ENCODE peak calls at places on chromosomes 16 and 17, in eight cellular contexts. One of them, this sample, is unnamed.

GRCh38 chr16:71600822-71601221 is 23.9 kb upstream of the TAT start:
- DNase-seq in activated naive CD4-positive, alpha-beta T cell: no peak
- DNase-seq in mucosa of gallbladder: no peak
- DNase-seq in pons: peak
- DNase-seq in EL: no peak
- DNase-seq in Caki2: no peak
- DNase-seq in cerebellum: no peak
- DNase-seq in SK-N-MC: no peak
- DNase-seq in this sample: no peak

GRCh38 chr16:69910964-69911363 is 40.2 kb upstream of the CLEC18A start:
- DNase-seq in activated naive CD4-positive, alpha-beta T cell: no peak
- DNase-seq in mucosa of gallbladder: no peak
- DNase-seq in pons: no peak
- DNase-seq in EL: no peak
- DNase-seq in Caki2: no peak
- DNase-seq in cerebellum: no peak
- DNase-seq in SK-N-MC: no peak
- DNase-seq in this sample: no peak

GRCh38 chr16:30615358-30616076 is 5.3 kb upstream of the ZNF689 start:
- DNase-seq in activated naive CD4-positive, alpha-beta T cell: peak
- DNase-seq in mucosa of gallbladder: no peak
- DNase-seq in pons: peak
- DNase-seq in EL: peak
- DNase-seq in Caki2: peak
- DNase-seq in cerebellum: no peak
- DNase-seq in SK-N-MC: no peak
- DNase-seq in this sample: no peak

GRCh38 chr16:81939164-81940067 is 71.9 kb downstream of the SDR42E1 start:
- DNase-seq in activated naive CD4-positive, alpha-beta T cell: no peak
- DNase-seq in mucosa of gallbladder: no peak
- DNase-seq in pons: no peak
- DNase-seq in EL: no peak
- DNase-seq in Caki2: no peak
- DNase-seq in cerebellum: no peak
- DNase-seq in SK-N-MC: no peak
- DNase-seq in this sample: no peak

GRCh38 chr17:72598705-72599104 is 477.9 kb downstream of the SOX9 start:
- DNase-seq in activated naive CD4-positive, alpha-beta T cell: no peak
- DNase-seq in mucosa of gallbladder: no peak
- DNase-seq in pons: no peak
- DNase-seq in EL: no peak
- DNase-seq in Caki2: no peak
- DNase-seq in cerebellum: no peak
- DNase-seq in SK-N-MC: no peak
- DNase-seq in this sample: no peak

GRCh38 chr16:77897831-77898540 is 109.6 kb downstream of the VAT1L start:
- DNase-seq in activated naive CD4-positive, alpha-beta T cell: no peak
- DNase-seq in mucosa of gallbladder: no peak
- DNase-seq in pons: no peak
- DNase-seq in EL: no peak
- DNase-seq in Caki2: no peak
- DNase-seq in cerebellum: no peak
- DNase-seq in SK-N-MC: no peak
- DNase-seq in this sample: no peak

GRCh38 chr16:57914244-57915173 is 56.4 kb downstream of the CNGB1 start:
- DNase-seq in activated naive CD4-positive, alpha-beta T cell: no peak
- DNase-seq in mucosa of gallbladder: no peak
- DNase-seq in pons: no peak
- DNase-seq in EL: no peak
- DNase-seq in Caki2: no peak
- DNase-seq in cerebellum: no peak
- DNase-seq in SK-N-MC: no peak
- DNase-seq in this sample: no peak

GRCh38 chr17:18362509-18363020 is 785 bp downstream of the SHMT1 start:
- DNase-seq in activated naive CD4-positive, alpha-beta T cell: no peak
- DNase-seq in mucosa of gallbladder: peak
- DNase-seq in pons: peak
- DNase-seq in EL: peak
- DNase-seq in Caki2: peak
- DNase-seq in cerebellum: peak
- DNase-seq in SK-N-MC: no peak
- DNase-seq in this sample: peak

GRCh38 chr16:71210-71539 is 1.3 kb downstream of the RHBDF1 start:
- DNase-seq in activated naive CD4-positive, alpha-beta T cell: no peak
- DNase-seq in mucosa of gallbladder: no peak
- DNase-seq in pons: no peak
- DNase-seq in EL: no peak
- DNase-seq in Caki2: no peak
- DNase-seq in cerebellum: no peak
- DNase-seq in SK-N-MC: no peak
- DNase-seq in this sample: no peak

GRCh38 chr16:10888320-10888937 is 11.4 kb downstream of the CIITA start:
- DNase-seq in activated naive CD4-positive, alpha-beta T cell: no peak
- DNase-seq in mucosa of gallbladder: no peak
- DNase-seq in pons: no peak
- DNase-seq in EL: no peak
- DNase-seq in Caki2: no peak
- DNase-seq in cerebellum: no peak
- DNase-seq in SK-N-MC: no peak
- DNase-seq in this sample: no peak

GRCh38 chr16:64962786-64963185 is 159.1 kb downstream of the CDH11 start:
- DNase-seq in activated naive CD4-positive, alpha-beta T cell: no peak
- DNase-seq in mucosa of gallbladder: no peak
- DNase-seq in pons: no peak
- DNase-seq in EL: no peak
- DNase-seq in Caki2: no peak
- DNase-seq in cerebellum: no peak
- DNase-seq in SK-N-MC: no peak
- DNase-seq in this sample: no peak

GRCh38 chr17:20010099-20010863 is 1.1 kb downstream of the SPECC1 start:
- DNase-seq in activated naive CD4-positive, alpha-beta T cell: no peak
- DNase-seq in mucosa of gallbladder: peak
- DNase-seq in pons: peak
- DNase-seq in EL: peak
- DNase-seq in Caki2: peak
- DNase-seq in cerebellum: peak
- DNase-seq in SK-N-MC: peak
- DNase-seq in this sample: peak

GRCh38 chr17:76137351-76138233 is 3.5 kb downstream of the FOXJ1 start:
- DNase-seq in activated naive CD4-positive, alpha-beta T cell: no peak
- DNase-seq in mucosa of gallbladder: no peak
- DNase-seq in pons: no peak
- DNase-seq in EL: no peak
- DNase-seq in Caki2: no peak
- DNase-seq in cerebellum: no peak
- DNase-seq in SK-N-MC: no peak
- DNase-seq in this sample: no peak

GRCh38 chr16:533391-534088 is 6.0 kb downstream of the CAPN15 start:
- DNase-seq in activated naive CD4-positive, alpha-beta T cell: no peak
- DNase-seq in mucosa of gallbladder: peak
- DNase-seq in pons: no peak
- DNase-seq in EL: no peak
- DNase-seq in Caki2: no peak
- DNase-seq in cerebellum: no peak
- DNase-seq in SK-N-MC: no peak
- DNase-seq in this sample: peak

GRCh38 chr16:74455619-74456289 is 34.5 kb upstream of the CLEC18B start:
- DNase-seq in activated naive CD4-positive, alpha-beta T cell: no peak
- DNase-seq in mucosa of gallbladder: no peak
- DNase-seq in pons: no peak
- DNase-seq in EL: peak
- DNase-seq in Caki2: no peak
- DNase-seq in cerebellum: no peak
- DNase-seq in SK-N-MC: no peak
- DNase-seq in this sample: no peak

GRCh38 chr17:43768382-43768781 is 9.8 kb upstream of the SOST start:
- DNase-seq in activated naive CD4-positive, alpha-beta T cell: no peak
- DNase-seq in mucosa of gallbladder: peak
- DNase-seq in pons: peak
- DNase-seq in EL: no peak
- DNase-seq in Caki2: no peak
- DNase-seq in cerebellum: no peak
- DNase-seq in SK-N-MC: no peak
- DNase-seq in this sample: no peak

GRCh38 chr17:37518816-37519215 is 29.1 kb downstream of the DUSP14 start:
- DNase-seq in activated naive CD4-positive, alpha-beta T cell: no peak
- DNase-seq in mucosa of gallbladder: no peak
- DNase-seq in pons: peak
- DNase-seq in EL: no peak
- DNase-seq in Caki2: no peak
- DNase-seq in cerebellum: no peak
- DNase-seq in SK-N-MC: no peak
- DNase-seq in this sample: no peak

GRCh38 chr16:74521691-74522090 is 85.2 kb downstream of the GLG1 start:
- DNase-seq in activated naive CD4-positive, alpha-beta T cell: no peak
- DNase-seq in mucosa of gallbladder: no peak
- DNase-seq in pons: peak
- DNase-seq in EL: peak
- DNase-seq in Caki2: peak
- DNase-seq in cerebellum: peak
- DNase-seq in SK-N-MC: no peak
- DNase-seq in this sample: peak

This sample was measured in kidney tubule cell.